ENCODE peak calls at places on chromosome 12, in eight cellular contexts. Y is mucosa of descending colon, D is testis, Q is HFF-Myc, G is tibial artery, M is astrocyte of the cerebellum, C is cardiac muscle cell, J is endothelial cell. K is an unnamed sample.

GRCh38 chr12:77347009-77347408 is 281.6 kb upstream of the E2F7 start:
- DNase-seq in Y (no peak), D (no peak), Q (no peak), G (no peak), M (no peak), C (no peak), J (no peak), K (no peak)

GRCh38 chr12:124952801-124953200 is 36.1 kb downstream of the DHX37 start:
- DNase-seq in Y (no peak), D (no peak), Q (no peak), G (no peak), M (no peak), C (no peak), J (no peak), K (no peak)

GRCh38 chr12:2891240-2892053 is 756 bp downstream of the TULP3 start:
- DNase-seq in Y (peak), D (peak), Q (no peak), G (peak), M (no peak), C (peak), J (peak), K (peak)

GRCh38 chr12:39103552-39104165 is 198.3 kb upstream of the CPNE8 start:
- DNase-seq in Y (no peak), D (peak), Q (peak), G (no peak), M (peak), C (peak), J (peak), K (peak)

GRCh38 chr12:122130150-122130549 is 43.9 kb downstream of the IL31 start:
- DNase-seq in Y (no peak), D (no peak), Q (no peak), G (no peak), M (peak), C (no peak), J (no peak), K (peak)

GRCh38 chr12:130286041-130286440 is 51.6 kb upstream of the PIWIL1 start:
- DNase-seq in Y (no peak), D (no peak), Q (no peak), G (no peak), M (no peak), C (no peak), J (no peak), K (no peak)

GRCh38 chr12:122835693-122836026 is 403 bp downstream of the HIP1R start:
- DNase-seq in Y (peak), D (no peak), Q (no peak), G (no peak), M (no peak), C (peak), J (no peak), K (no peak)

GRCh38 chr12:66590276-66590675 is 88.6 kb downstream of the GRIP1 start:
- DNase-seq in Y (no peak), D (no peak), Q (no peak), G (no peak), M (no peak), C (no peak), J (no peak), K (no peak)

GRCh38 chr12:128629979-128630378 is 193.8 kb downstream of the SLC15A4 start:
- DNase-seq in Y (no peak), D (no peak), Q (no peak), G (no peak), M (no peak), C (no peak), J (no peak), K (no peak)

GRCh38 chr12:25087596-25087995 is 107.4 kb downstream of the DNAI7 start:
- DNase-seq in Y (no peak), D (no peak), Q (no peak), G (no peak), M (no peak), C (no peak), J (no peak), K (no peak)

GRCh38 chr12:117587646-117588287 is 226.3 kb upstream of the NOS1 start:
- DNase-seq in Y (peak), D (peak), Q (no peak), G (peak), M (no peak), C (peak), J (peak), K (peak)

GRCh38 chr12:21149849-21150248 is 18.9 kb downstream of the SLCO1B1 start:
- DNase-seq in Y (no peak), D (no peak), Q (no peak), G (no peak), M (no peak), C (no peak), J (no peak), K (no peak)

GRCh38 chr12:13124661-13125505 is 21.4 kb upstream of the GSG1 start:
- DNase-seq in Y (no peak), D (no peak), Q (no peak), G (no peak), M (no peak), C (no peak), J (no peak), K (peak)

GRCh38 chr12:121334513-121335343 is 17.5 kb downstream of the ANAPC5 start:
- DNase-seq in Y (no peak), D (peak), Q (peak), G (no peak), M (peak), C (peak), J (peak), K (peak)

GRCh38 chr12:23810327-23810902 is 139.1 kb downstream of the SOX5 start:
- DNase-seq in Y (no peak), D (no peak), Q (no peak), G (no peak), M (no peak), C (no peak), J (no peak), K (no peak)

GRCh38 chr12:108784270-108784669 is 53.0 kb upstream of the CORO1C start:
- DNase-seq in Y (peak), D (no peak), Q (no peak), G (no peak), M (no peak), C (peak), J (no peak), K (no peak)

GRCh38 chr12:11894890-11895289 is 175.8 kb upstream of the BCL2L14 start:
- DNase-seq in Y (no peak), D (no peak), Q (no peak), G (no peak), M (no peak), C (no peak), J (no peak), K (no peak)

GRCh38 chr12:53751336-53752191 is at the start of gene CISTR:
- DNase-seq in Y (peak), D (no peak), Q (no peak), G (no peak), M (no peak), C (peak), J (no peak), K (no peak)

GRCh38 chr12:122031342-122032216 is 9.9 kb downstream of the BCL7A start:
- DNase-seq in Y (peak), D (peak), Q (no peak), G (no peak), M (no peak), C (peak), J (peak), K (peak)

GRCh38 chr12:22900401-22900800 is 275.4 kb downstream of the ETNK1 start:
- DNase-seq in Y (no peak), D (no peak), Q (no peak), G (no peak), M (no peak), C (no peak), J (no peak), K (no peak)

GRCh38 chr12:4874671-4875070 is 35.0 kb upstream of the KCNA1 start:
- DNase-seq in Y (no peak), D (no peak), Q (no peak), G (no peak), M (no peak), C (no peak), J (no peak), K (no peak)

GRCh38 chr12:14239935-14240872 is 125.3 kb upstream of the ATF7IP start:
- DNase-seq in Y (peak), D (no peak), Q (no peak), G (peak), M (no peak), C (no peak), J (no peak), K (no peak)

GRCh38 chr12:10169094-10169493 is 2.8 kb downstream of the OLR1 start:
- DNase-seq in Y (no peak), D (no peak), Q (no peak), G (no peak), M (no peak), C (no peak), J (no peak), K (no peak)

GRCh38 chr12:115495300-115495699 is 782.2 kb downstream of the MED13L start:
- DNase-seq in Y (no peak), D (no peak), Q (no peak), G (no peak), M (no peak), C (no peak), J (no peak), K (no peak)

GRCh38 chr12:53056296-53056695 is 6.4 kb downstream of the TNS2 start:
- DNase-seq in Y (no peak), D (no peak), Q (no peak), G (peak), M (no peak), C (no peak), J (no peak), K (no peak)

GRCh38 chr12:117098361-117099217 is 627 bp downstream of the TESC start:
- DNase-seq in Y (peak), D (no peak), Q (no peak), G (no peak), M (no peak), C (no peak), J (no peak), K (no peak)

GRCh38 chr12:40970320-40970907 is 217.7 kb upstream of the PDZRN4 start:
- DNase-seq in Y (no peak), D (no peak), Q (no peak), G (no peak), M (no peak), C (no peak), J (no peak), K (peak)

GRCh38 chr12:55728932-55729591 is at the start of gene CD63:
- DNase-seq in Y (peak), D (peak), Q (no peak), G (peak), M (no peak), C (peak), J (peak), K (peak)

GRCh38 chr12:55727643-55728184 is 1.1 kb downstream of the CD63 start:
- DNase-seq in Y (peak), D (peak), Q (no peak), G (peak), M (no peak), C (no peak), J (no peak), K (peak)

GRCh38 chr12:55730447-55730820 is 1.6 kb upstream of the CD63 start:
- DNase-seq in Y (no peak), D (no peak), Q (no peak), G (no peak), M (no peak), C (no peak), J (no peak), K (no peak)

GRCh38 chr12:55728185-55728931 is 451 bp downstream of the CD63 start:
- DNase-seq in Y (peak), D (peak), Q (no peak), G (peak), M (no peak), C (peak), J (peak), K (peak)

DNA sequence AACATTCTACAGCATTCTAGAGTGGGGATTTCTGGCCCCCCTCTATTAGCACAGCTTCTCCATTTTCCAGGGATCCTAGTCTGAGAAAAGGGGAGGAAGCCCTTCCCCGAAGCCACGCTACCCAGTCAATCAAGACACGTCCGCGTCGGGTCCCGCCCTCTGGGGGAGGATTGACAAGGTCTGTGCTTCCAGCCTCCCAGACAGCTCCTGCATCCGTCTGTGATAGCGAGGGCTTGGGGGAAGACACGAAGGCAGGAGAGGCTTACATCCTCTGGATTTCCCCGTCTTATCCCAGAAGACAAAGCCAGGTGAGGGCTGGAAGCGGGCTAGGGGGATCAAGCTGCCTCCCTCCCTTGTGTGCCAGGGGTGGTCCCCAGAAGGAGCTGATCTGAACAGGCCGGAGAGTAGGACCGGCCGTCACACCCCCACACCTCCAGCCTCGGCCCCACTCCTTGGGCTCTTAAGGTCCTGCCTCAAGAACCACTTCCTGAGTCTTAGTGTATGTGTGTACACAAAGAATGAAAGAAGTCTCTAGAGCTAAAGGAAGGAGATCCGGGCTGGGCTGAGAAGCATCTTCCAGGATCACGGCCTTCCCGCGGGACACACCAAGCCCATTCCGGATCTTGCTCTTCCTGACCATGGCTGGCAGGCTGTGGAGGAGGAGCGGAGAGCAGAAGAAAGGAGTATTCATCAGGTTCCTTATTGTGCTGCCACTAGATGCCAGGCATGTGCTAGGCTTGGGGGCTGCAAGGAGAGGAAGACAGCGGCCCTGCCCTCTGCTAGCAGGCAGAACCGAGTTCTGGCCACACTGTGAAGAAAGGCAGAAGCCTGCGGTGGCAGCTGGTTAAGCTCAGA is 1.0 kb upstream of the CD63 start:
- DNase-seq in Y (peak), D (peak), Q (peak), G (peak), M (peak), C (peak), J (peak), K (peak)
- TF ChIP-seq CTCF in Y (no peak), D (no peak), Q (no peak), G (no peak), M (no peak), C (peak), J (no peak), K (no peak)

GRCh38 chr12:19643635-19644034 is 204.3 kb downstream of the AEBP2 start:
- DNase-seq in Y (no peak), D (peak), Q (peak), G (no peak), M (peak), C (peak), J (peak), K (peak)
- TF ChIP-seq CTCF in Y (peak), D (peak), Q (peak), G (peak), M (peak), C (peak), J (no peak), K (peak)

GRCh38 chr12:6284273-6284672 is 26.2 kb upstream of the PLEKHG6 start:
- DNase-seq in Y (peak), D (no peak), Q (no peak), G (no peak), M (no peak), C (no peak), J (no peak), K (no peak)
- TF ChIP-seq CTCF in Y (no peak), D (no peak), Q (no peak), G (no peak), M (no peak), C (no peak), J (no peak), K (no peak)

GRCh38 chr12:75334384-75335030 is at the start of gene GLIPR1L1:
- DNase-seq in Y (peak), D (peak), Q (peak), G (peak), M (peak), C (peak), J (peak), K (peak)

GRCh38 chr12:75327642-75328041 is 2.5 kb downstream of the CAPS2 start:
- DNase-seq in Y (no peak), D (no peak), Q (no peak), G (no peak), M (no peak), C (no peak), J (no peak), K (no peak)

GRCh38 chr12:75329918-75330826 is at the start of gene CAPS2:
- DNase-seq in Y (peak), D (peak), Q (peak), G (peak), M (peak), C (peak), J (peak), K (peak)
- TF ChIP-seq CTCF in Y (no peak), D (no peak), Q (no peak), G (no peak), M (no peak), C (no peak), J (no peak), K (no peak)

DNA sequence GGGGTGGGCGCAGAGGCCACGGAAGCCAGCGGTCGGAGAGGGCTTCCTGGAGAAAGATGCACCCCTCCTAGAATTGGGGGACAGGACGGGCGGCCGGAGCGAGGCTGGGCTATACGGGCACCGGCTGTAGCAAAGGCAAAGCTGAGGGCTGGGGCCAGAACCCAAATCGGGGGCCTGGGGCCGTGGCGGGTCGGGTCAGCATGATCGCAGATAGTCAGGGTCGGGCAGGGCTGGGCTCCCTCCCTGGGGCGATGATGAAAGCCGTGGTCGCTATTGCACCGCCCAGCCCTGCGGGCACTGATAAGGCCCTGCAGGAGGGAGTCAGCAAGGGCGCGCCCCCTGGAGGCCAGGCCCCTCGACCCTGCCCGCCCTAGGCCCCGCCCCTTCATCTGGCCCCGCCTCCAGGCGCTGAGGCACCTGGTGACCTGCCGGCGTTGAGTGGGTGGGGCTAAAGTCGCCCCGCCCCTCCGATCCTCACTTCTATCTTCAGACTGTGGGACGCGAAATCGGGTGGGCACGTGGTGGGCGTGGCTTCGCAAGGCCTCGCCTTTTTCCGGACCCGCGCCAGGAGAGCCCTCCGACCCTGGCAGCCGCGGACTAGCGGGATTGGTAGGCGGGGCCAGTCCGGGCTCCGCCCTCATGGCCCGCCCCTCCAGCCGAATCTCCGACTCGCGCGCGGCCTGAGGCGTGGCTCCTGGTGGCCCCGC is 421 bp upstream of the SH2B3 start:
- DNase-seq in Y (peak), D (peak), Q (peak), G (peak), M (peak), C (peak), J (peak), K (peak)
- TF ChIP-seq CTCF in Y (peak), D (peak), Q (peak), G (peak), M (peak), C (peak), J (peak), K (peak)

GRCh38 chr12:43282106-43282505 is 269.9 kb downstream of the ADAMTS20 start:
- DNase-seq in Y (no peak), D (no peak), Q (no peak), G (no peak), M (peak), C (peak), J (no peak), K (peak)
- TF ChIP-seq CTCF in Y (no peak), D (no peak), Q (peak), G (no peak), M (no peak), C (peak), J (no peak), K (peak)

GRCh38 chr12:27015730-27016076 is 1.5 kb upstream of the TM7SF3 start:
- DNase-seq in Y (no peak), D (no peak), Q (no peak), G (no peak), M (no peak), C (peak), J (no peak), K (peak)
- TF ChIP-seq CTCF in Y (no peak), D (no peak), Q (peak), G (peak), M (peak), C (peak), J (peak), K (peak)

DNA sequence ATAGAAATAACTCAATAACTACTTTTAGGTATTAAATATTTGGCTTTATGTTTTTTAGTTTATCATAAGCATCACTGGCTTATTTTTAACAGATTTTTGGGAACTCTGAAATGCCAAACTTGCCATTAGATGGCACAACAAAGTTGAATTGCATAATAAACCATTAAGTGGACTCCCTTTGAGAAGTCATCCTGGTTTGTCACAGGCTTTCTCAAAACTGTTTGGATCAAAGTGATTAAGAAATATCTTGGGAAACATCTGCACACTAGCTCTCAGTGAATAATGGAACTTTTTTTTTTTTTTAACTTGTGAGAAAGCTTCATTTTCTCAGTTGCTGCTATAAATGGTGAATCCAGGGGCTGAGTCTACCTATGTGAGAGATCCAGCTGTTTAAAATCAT is 4.3 kb downstream of the SLC16A7 start:
- DNase-seq in Y (no peak), D (no peak), Q (no peak), G (no peak), M (no peak), C (no peak), J (no peak), K (peak)
- TF ChIP-seq CTCF in Y (no peak), D (no peak), Q (no peak), G (no peak), M (no peak), C (no peak), J (no peak), K (no peak)

K was measured in MCF 10A.